ENCODE peak calls at places on chromosome 11, in four cellular contexts. B is heart right ventricle, F is cardiac muscle cell, L is A549. Q is an unnamed sample.

GRCh38 chr11:4826425-4826824 is 5.3 kb downstream of the OR51F2 start:
- DNase-seq in B (no peak), F (no peak), L (no peak), Q (no peak)

GRCh38 chr11:92632510-92632909 is 336.9 kb upstream of the MTNR1B start:
- DNase-seq in B (no peak), F (no peak), L (no peak), Q (no peak)

GRCh38 chr11:43830928-43831440 is 49.6 kb upstream of the ALKBH3 start:
- DNase-seq in B (no peak), F (peak; percentile 97), L (peak; percentile 90), Q (peak; percentile 19)

GRCh38 chr11:87870081-87870480 is 305.2 kb downstream of the RAB38 start:
- DNase-seq in B (no peak), F (no peak), L (no peak), Q (no peak)

GRCh38 chr11:110373061-110373702 is 56.6 kb upstream of the FDX1 start:
- DNase-seq in B (no peak), F (peak; percentile 43), L (peak; percentile 31), Q (no peak)

GRCh38 chr11:118046051-118046963 is 30.6 kb upstream of the TMPRSS4 start:
- DNase-seq in B (no peak), F (no peak), L (no peak), Q (no peak)

GRCh38 chr11:117807482-117808272 is 10.7 kb upstream of the DSCAML1 start:
- DNase-seq in B (peak; percentile 80), F (peak; percentile 73), L (peak; percentile 48), Q (peak; percentile 94)

GRCh38 chr11:110000045-110000502 is 93.1 kb upstream of the ZC3H12C start:
- DNase-seq in B (peak; percentile 5), F (peak; percentile 86), L (peak; percentile 65), Q (no peak)

GRCh38 chr11:11789735-11790369 is 51.9 kb upstream of the USP47 start:
- DNase-seq in B (no peak), F (peak; percentile 38), L (peak; percentile 34), Q (no peak)

GRCh38 chr11:121416909-121417567 is 35.1 kb upstream of the SORL1 start:
- DNase-seq in B (peak; percentile 85), F (peak; percentile 98), L (peak; percentile 1), Q (peak; percentile 56)

GRCh38 chr11:65121447-65121864 is 478 bp downstream of the FAU start:
- DNase-seq in B (no peak), F (no peak), L (peak; percentile 24), Q (no peak)

GRCh38 chr11:33560729-33561128 is 139.9 kb downstream of the C11orf91 start:
- DNase-seq in B (no peak), F (no peak), L (no peak), Q (no peak)

GRCh38 chr11:132604446-132604845 is 927.9 kb downstream of the OPCML start:
- DNase-seq in B (no peak), F (peak; percentile 47), L (no peak), Q (no peak)

GRCh38 chr11:63573881-63574855 is 11.0 kb upstream of the PLAAT2 start:
- DNase-seq in B (peak; percentile 69), F (peak; percentile 95), L (peak; percentile 59), Q (no peak)

GRCh38 chr11:37786214-37786755 is 1188.2 kb upstream of the RAG2 start:
- DNase-seq in B (no peak), F (peak; percentile 49), L (no peak), Q (no peak)

GRCh38 chr11:111170761-111171379 is 74.7 kb upstream of the POU2AF2 start:
- DNase-seq in B (no peak), F (no peak), L (no peak), Q (no peak)

GRCh38 chr11:121894581-121894980 is 221.4 kb downstream of the BLID start:
- DNase-seq in B (no peak), F (no peak), L (no peak), Q (no peak)

GRCh38 chr11:44681698-44682097 is 45.1 kb upstream of the TSPAN18 start:
- DNase-seq in B (no peak), F (peak; percentile 65), L (no peak), Q (no peak)

GRCh38 chr11:8263109-8263768 is 439 bp downstream of the LMO1 start:
- DNase-seq in B (no peak), F (no peak), L (no peak), Q (no peak)

GRCh38 chr11:100269511-100269910 is 417.6 kb upstream of the ARHGAP42 start:
- DNase-seq in B (no peak), F (no peak), L (no peak), Q (no peak)

GRCh38 chr11:133819916-133820315 is 25.4 kb downstream of the SPATA19 start:
- DNase-seq in B (no peak), F (no peak), L (no peak), Q (no peak)

GRCh38 chr11:125925247-125925740 is 20.6 kb upstream of the VSIG10L2 start:
- DNase-seq in B (no peak), F (no peak), L (no peak), Q (no peak)

GRCh38 chr11:120178441-120179070 is 32.3 kb upstream of the OAF start:
- DNase-seq in B (no peak), F (no peak), L (no peak), Q (no peak)

GRCh38 chr11:11148104-11148509 is 204.9 kb downstream of the CSNK2A3 start:
- DNase-seq in B (peak; percentile 78), F (peak; percentile 93), L (peak; percentile 29), Q (no peak)

GRCh38 chr11:130947889-130948288 is 31.6 kb upstream of the SNX19 start:
- DNase-seq in B (no peak), F (no peak), L (no peak), Q (no peak)

GRCh38 chr11:38498721-38499120 is 1900.7 kb upstream of the RAG2 start:
- DNase-seq in B (no peak), F (no peak), L (no peak), Q (no peak)

GRCh38 chr11:134046681-134047449 is 22.0 kb upstream of the JAM3 start:
- DNase-seq in B (no peak), F (no peak), L (no peak), Q (peak; percentile 35)

GRCh38 chr11:128187829-128188228 is 399.5 kb downstream of the ETS1 start:
- DNase-seq in B (no peak), F (no peak), L (no peak), Q (no peak)

GRCh38 chr11:46693597-46694012 is 6.8 kb downstream of the ARHGAP1 start:
- DNase-seq in B (no peak), F (peak; percentile 31), L (no peak), Q (no peak)

GRCh38 chr11:62390727-62391126 is 28.1 kb upstream of the SCGB1A1 start:
- DNase-seq in B (no peak), F (peak; percentile 28), L (no peak), Q (no peak)

GRCh38 chr11:638616-639323 is 1.7 kb downstream of the DRD4 start:
- DNase-seq in B (no peak), F (no peak), L (no peak), Q (no peak)

DNA sequence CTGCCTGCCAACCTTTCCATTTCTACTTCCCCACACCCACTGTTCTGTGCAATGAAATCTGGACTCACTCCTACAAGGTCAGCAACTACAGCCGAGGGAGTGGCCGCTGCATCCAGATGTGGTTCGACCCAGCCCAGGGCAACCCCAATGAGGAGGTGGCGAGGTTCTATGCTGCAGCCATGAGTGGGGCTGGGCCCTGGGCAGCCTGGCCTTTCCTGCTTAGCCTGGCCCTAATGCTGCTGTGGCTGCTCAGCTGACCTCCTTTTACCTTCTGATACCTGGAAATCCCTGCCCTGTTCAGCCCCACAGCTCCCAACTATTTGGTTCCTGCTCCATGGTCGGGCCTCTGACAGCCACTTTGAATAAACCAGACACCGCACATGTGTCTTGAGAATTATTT is 4.0 kb downstream of the FOLR1 start:
- DNase-seq in B (no peak), F (no peak), L (no peak), Q (no peak)
- H3K27ac ChIP-seq in B (no peak overlapping the region), F (no peak overlapping the region), L (no peak overlapping the region), Q (no peak overlapping the region)

DNA sequence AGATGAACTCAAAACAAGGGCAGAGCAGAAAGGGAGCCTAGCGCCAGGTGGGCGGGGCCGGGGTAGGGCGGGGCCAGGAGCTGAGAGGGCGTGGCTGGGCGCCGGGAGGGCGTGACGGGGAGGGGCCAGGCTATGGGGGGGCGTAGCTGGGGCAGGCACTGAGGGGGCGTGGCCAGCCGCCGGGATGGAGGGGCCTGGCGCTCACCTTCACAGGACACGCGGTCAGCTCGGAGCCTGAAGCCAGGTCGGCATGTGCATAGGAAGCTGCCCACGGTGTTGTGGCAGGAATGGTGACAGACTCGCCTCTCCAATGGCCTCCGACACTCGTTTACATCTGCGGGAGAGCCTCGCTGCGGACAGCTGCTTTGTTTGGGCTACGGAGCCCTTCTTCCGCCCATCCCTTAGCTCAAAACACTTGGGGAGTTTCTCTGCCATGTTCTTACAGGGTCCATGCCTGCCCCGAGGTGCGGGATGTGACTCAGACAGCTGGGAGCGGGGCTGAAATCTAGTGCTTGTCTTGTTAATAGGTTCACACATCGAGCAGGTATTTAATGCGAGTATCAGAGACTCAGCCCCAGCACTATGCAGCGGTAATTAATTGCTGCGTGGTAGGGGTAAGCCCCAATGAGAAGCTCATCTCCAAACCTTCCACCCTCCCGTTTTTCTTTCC is 13.4 kb downstream of the VWCE start:
- DNase-seq in B (no peak), F (peak; percentile 58), L (peak; percentile 67), Q (no peak)
- H3K4me3 ChIP-seq in B (no peak overlapping the region), F (no peak overlapping the region), L (peak overlapping the region; percentile 41), Q (no peak overlapping the region)

GRCh38 chr11:76551400-76551799 is 106.6 kb downstream of the EMSY start:
- DNase-seq in B (no peak), F (peak; percentile 26), L (no peak), Q (no peak)
- TF ChIP-seq CTCF in B (peak; percentile 53), F (no peak), L (peak; percentile 39), Q (no peak)

GRCh38 chr11:73520358-73521061 is 77.4 kb downstream of the FAM168A start:
- DNase-seq in B (no peak), F (peak; percentile 28), L (no peak), Q (no peak)
- H3K27ac ChIP-seq in B (no peak overlapping the region), F (no peak overlapping the region), L (no peak overlapping the region), Q (no peak overlapping the region)

GRCh38 chr11:13927496-13927895 is 35.0 kb upstream of the SPON1 start:
- DNase-seq in B (no peak), F (no peak), L (no peak), Q (no peak)

GRCh38 chr11:13923716-13924650 is 38.5 kb upstream of the SPON1 start:
- DNase-seq in B (no peak), F (no peak), L (no peak), Q (no peak)

GRCh38 chr11:13928566-13929251 is 33.8 kb upstream of the SPON1 start:
- DNase-seq in B (no peak), F (peak; percentile 90), L (peak; percentile 16), Q (no peak)

GRCh38 chr11:13924801-13925327 is 37.7 kb upstream of the SPON1 start:
- DNase-seq in B (no peak), F (peak; percentile 18), L (no peak), Q (no peak)

GRCh38 chr11:13923182-13923581 is 39.3 kb upstream of the SPON1 start:
- DNase-seq in B (no peak), F (no peak), L (no peak), Q (no peak)
- H3K4me3 ChIP-seq in B (no peak overlapping the region), F (no peak overlapping the region), L (no peak overlapping the region), Q (no peak overlapping the region)

GRCh38 chr11:67666303-67666645 is 8.1 kb downstream of the ALDH3B2 start:
- DNase-seq in B (no peak), F (no peak), L (no peak), Q (no peak)

GRCh38 chr11:67664213-67664585 is 10.2 kb downstream of the ALDH3B2 start:
- DNase-seq in B (no peak), F (no peak), L (no peak), Q (no peak)

GRCh38 chr11:67666676-67667489 is 7.5 kb downstream of the ALDH3B2 start:
- DNase-seq in B (no peak), F (no peak), L (no peak), Q (no peak)

GRCh38 chr11:67664696-67665536 is 9.5 kb downstream of the ALDH3B2 start:
- DNase-seq in B (no peak), F (no peak), L (no peak), Q (no peak)

GRCh38 chr11:67665537-67666302 is 8.7 kb downstream of the ALDH3B2 start:
- DNase-seq in B (no peak), F (no peak), L (peak; percentile 46), Q (no peak)
- TF ChIP-seq CTCF in B (peak; percentile 44), F (no peak), L (peak; percentile 34), Q (no peak)